ENCODE peak calls at places on chromosome 17, in six cellular contexts. P, C, V, O, B and Q are unnamed samples.

GRCh38 chr17:77882481-77883212 is 75.9 kb upstream of the TNRC6C start:
- DNase-seq in B (peak; percentile 65), C (peak; percentile 47), O (no peak), P (peak; percentile 94), V (no peak), Q (peak; percentile 9)

GRCh38 chr17:73711184-73711583 is 66.9 kb upstream of the SDK2 start:
- DNase-seq in B (no peak), V (no peak), O (no peak), P (no peak), C (no peak), Q (no peak)

GRCh38 chr17:185445-186138 is 4.1 kb upstream of the DOC2B start:
- DNase-seq in V (no peak), B (peak; percentile 75), O (no peak), P (peak; percentile 34), C (no peak), Q (no peak)

GRCh38 chr17:39487946-39488345 is 26.7 kb downstream of the CDK12 start:
- DNase-seq in C (no peak), B (peak; percentile 35), V (no peak), P (no peak), O (no peak), Q (no peak)

GRCh38 chr17:6066183-6066948 is 3.8 kb upstream of the WSCD1 start:
- DNase-seq in C (peak; percentile 22), P (no peak), V (no peak), O (peak; percentile 48), B (no peak), Q (no peak)

GRCh38 chr17:54948380-54948779 is 20.1 kb downstream of the COX11 start:
- DNase-seq in P (peak; percentile 31), V (peak; percentile 62), C (no peak), B (peak; percentile 96), O (peak; percentile 95), Q (peak; percentile 36)

GRCh38 chr17:46942441-46943217 is 19.7 kb downstream of the GOSR2 start:
- DNase-seq in O (peak; percentile 62), P (peak; percentile 69), C (peak; percentile 85), B (peak; percentile 27), V (peak; percentile 73), Q (peak; percentile 91)

GRCh38 chr17:71033336-71033735 is 864.0 kb downstream of the KCNJ2 start:
- DNase-seq in B (no peak), V (no peak), O (no peak), C (no peak), P (no peak), Q (no peak)

GRCh38 chr17:689556-690247 is 24.9 kb downstream of the VPS53 start:
- DNase-seq in B (no peak), P (no peak), V (no peak), O (no peak), C (no peak), Q (no peak)

GRCh38 chr17:17370711-17371110 is 67.5 kb downstream of the NT5M start:
- DNase-seq in C (no peak), P (no peak), V (no peak), B (no peak), O (no peak), Q (no peak)

GRCh38 chr17:795276-795675 is 13.1 kb downstream of the MRM3 start:
- DNase-seq in B (no peak), C (no peak), V (no peak), P (no peak), O (no peak), Q (no peak)

GRCh38 chr17:72049914-72050313 is 70.9 kb upstream of the SOX9 start:
- DNase-seq in O (no peak), P (no peak), V (no peak), C (no peak), B (peak; percentile 23), Q (no peak)

GRCh38 chr17:29241015-29241963 is 5.4 kb upstream of the CRYBA1 start:
- DNase-seq in B (peak; percentile 94), C (peak; percentile 77), O (peak; percentile 93), P (peak; percentile 30), V (peak; percentile 92), Q (peak; percentile 60)
- TF ChIP-seq CTCF in B (peak; percentile 15), C (no peak), O (no peak), P (no peak), V (no peak), Q (no peak)

GRCh38 chr17:79406316-79406715 is 204.5 kb downstream of the RBFOX3 start:
- DNase-seq in P (no peak), B (no peak), V (no peak), C (no peak), O (no peak), Q (no peak)
- TF ChIP-seq CTCF in P (no peak), B (no peak), V (no peak), C (no peak), O (no peak), Q (no peak)

GRCh38 chr17:80584171-80584905 is 39.7 kb downstream of the RPTOR start:
- DNase-seq in P (no peak), B (no peak), C (no peak), V (no peak), O (no peak), Q (no peak)
- TF ChIP-seq CTCF in P (no peak), B (no peak), C (no peak), V (no peak), O (no peak), Q (no peak)

GRCh38 chr17:74868251-74868907 is 4.4 kb downstream of the FDXR start:
- DNase-seq in P (no peak), O (no peak), B (no peak), V (no peak), C (no peak), Q (no peak)

GRCh38 chr17:74864866-74865395 is 5.2 kb upstream of the GRIN2C start:
- DNase-seq in O (peak; percentile 56), C (peak; percentile 77), P (peak; percentile 83), V (peak; percentile 63), B (peak; percentile 41), Q (peak; percentile 83)

GRCh38 chr17:74864297-74864865 is 4.7 kb upstream of the GRIN2C start:
- DNase-seq in B (no peak), C (no peak), V (no peak), P (no peak), O (no peak), Q (no peak)

GRCh38 chr17:74865504-74866197 is 6.0 kb upstream of the GRIN2C start:
- DNase-seq in V (no peak), O (no peak), B (no peak), P (no peak), C (no peak), Q (peak; percentile 20)

DNA sequence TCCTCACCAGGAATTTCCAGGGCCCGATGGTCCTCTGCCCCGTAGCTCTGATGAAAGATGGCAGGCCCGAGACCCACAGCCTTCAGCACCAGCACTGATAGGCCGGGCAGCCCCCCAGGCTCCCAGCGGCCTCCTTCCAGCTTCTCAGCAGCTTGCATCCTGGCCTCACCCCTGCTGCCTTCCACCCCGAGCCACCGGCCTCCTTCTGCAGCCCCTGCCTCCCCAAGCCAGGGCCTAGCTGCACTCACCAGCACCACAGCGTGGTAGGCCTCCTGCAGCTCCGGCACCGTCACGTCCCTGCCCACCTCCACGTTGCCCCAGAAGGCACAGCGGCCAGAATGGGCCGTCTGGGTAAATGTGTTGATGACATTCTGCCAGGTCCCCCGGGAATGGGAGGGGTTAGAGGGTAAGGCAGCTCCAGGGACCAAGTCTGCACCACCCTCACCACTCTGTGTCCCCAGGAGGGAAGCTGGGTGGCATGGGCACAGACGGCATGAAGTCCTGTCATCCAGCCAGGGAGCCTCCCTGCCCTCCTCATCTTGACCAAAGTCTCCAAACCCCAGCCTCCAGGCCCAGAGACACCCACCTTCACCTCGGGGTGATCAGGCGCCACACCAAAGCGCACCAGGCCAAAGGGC is 6.5 kb downstream of the FDXR start:
- DNase-seq in C (no peak), B (no peak), P (no peak), V (no peak), O (no peak), Q (no peak)
- TF ChIP-seq CTCF in C (no peak), B (no peak), P (no peak), V (no peak), O (no peak), Q (no peak)

GRCh38 chr17:2044263-2044894 is 2.6 kb downstream of the OVCA2 start:
- DNase-seq in C (no peak), O (no peak), V (no peak), P (no peak), B (no peak), Q (no peak)

GRCh38 chr17:2043785-2044184 is 2.0 kb downstream of the OVCA2 start:
- DNase-seq in O (peak; percentile 70), C (no peak), B (peak; percentile 80), P (no peak), V (no peak), Q (peak; percentile 14)

GRCh38 chr17:2041561-2042354 is at the start of gene OVCA2:
- DNase-seq in P (peak; percentile 97), O (peak; percentile 94), C (peak; percentile 98), B (peak; percentile 92), V (peak; percentile 93), Q (peak; percentile 93)

GRCh38 chr17:2040942-2041560 is 771 bp upstream of the OVCA2 start:
- DNase-seq in V (no peak), O (no peak), C (no peak), B (no peak), P (no peak), Q (no peak)

DNA sequence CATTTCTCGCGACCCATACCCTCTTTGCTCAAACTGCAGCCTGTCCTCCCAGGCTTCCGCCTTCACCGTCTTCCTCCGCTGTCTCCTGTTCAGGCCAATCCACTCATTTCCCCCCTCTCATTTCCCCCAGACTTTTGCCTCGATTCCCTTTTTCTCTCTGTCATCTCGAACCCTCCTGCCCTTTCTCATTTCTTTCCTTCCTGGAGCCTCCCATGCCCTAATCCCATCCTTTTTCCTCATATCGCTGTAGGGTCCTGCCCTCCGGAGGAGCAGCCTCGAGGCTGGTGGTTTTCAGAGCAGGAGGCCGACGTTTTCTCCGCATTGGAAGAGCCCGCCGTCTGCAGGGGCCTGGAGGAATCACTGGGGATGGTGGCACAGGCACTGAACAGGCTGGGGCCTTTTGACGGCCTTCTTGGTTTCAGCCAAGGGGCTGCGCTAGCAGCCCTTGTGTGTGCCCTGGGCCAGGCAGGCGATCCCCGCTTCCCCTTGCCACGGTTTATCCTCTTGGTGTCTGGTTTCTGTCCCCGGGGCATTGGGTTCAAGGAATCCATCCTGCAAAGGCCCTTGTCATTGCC is 620 bp downstream of the OVCA2 start:
- DNase-seq in C (peak; percentile 77), P (no peak), O (no peak), V (no peak), B (no peak), Q (no peak)
- TF ChIP-seq CTCF in C (peak; percentile 39), P (no peak), O (peak; percentile 43), V (no peak), B (peak; percentile 25), Q (no peak)